ENCODE peak calls at places on chromosome 15, in nine cellular contexts. I is heart left ventricle; O is ovary; B is psoas muscle; V is CD8-positive, alpha-beta memory T cell; P is esophagus squamous epithelium; U is tibial artery; J is GM23338; F is uterus. R is an unnamed sample.

GRCh38 chr15:45645026-45645980 is 10.5 kb downstream of the SQOR start:
- DNase-seq in I (no peak), O (no peak), U (no peak), F (no peak), J (no peak), V (no peak), P (no peak), B (no peak), R (no peak)

GRCh38 chr15:60830479-60830878 is 351.5 kb upstream of the ICE2 start:
- DNase-seq in P (no peak), V (no peak), B (no peak), F (no peak), I (no peak), O (no peak), J (no peak), U (no peak), R (no peak)

GRCh38 chr15:39459538-39459937 is 121.3 kb upstream of the THBS1 start:
- DNase-seq in B (no peak), V (no peak), P (no peak), O (no peak), F (no peak), U (no peak), I (no peak), J (no peak), R (no peak)

GRCh38 chr15:83871808-83872559 is 218.1 kb downstream of the ADAMTSL3 start:
- DNase-seq in J (no peak), B (no peak), F (no peak), V (no peak), I (no peak), P (no peak), U (no peak), O (no peak), R (no peak)

GRCh38 chr15:60744826-60745225 is 265.9 kb upstream of the ICE2 start:
- DNase-seq in U (peak; percentile 60), V (no peak), I (peak; percentile 76), P (no peak), B (peak; percentile 72), F (no peak), J (no peak), O (peak; percentile 43), R (no peak)

GRCh38 chr15:51600114-51600513 is 22.5 kb downstream of the DMXL2 start:
- DNase-seq in P (no peak), O (no peak), F (no peak), V (no peak), U (no peak), I (no peak), J (no peak), B (no peak), R (no peak)

GRCh38 chr15:63156086-63156707 is 1.1 kb downstream of the RPS27L start:
- DNase-seq in B (no peak), J (no peak), F (no peak), V (no peak), P (no peak), I (no peak), U (no peak), O (no peak), R (no peak)

GRCh38 chr15:31359722-31360111 is 33.1 kb downstream of the KLF13 start:
- DNase-seq in P (no peak), V (no peak), I (peak; percentile 15), O (no peak), B (no peak), U (no peak), J (no peak), F (no peak), R (no peak)

GRCh38 chr15:74525328-74525727 is 15.7 kb upstream of the ARID3B start:
- DNase-seq in F (no peak), P (no peak), V (no peak), J (no peak), B (no peak), I (no peak), O (no peak), U (no peak), R (no peak)

GRCh38 chr15:91562698-91563097 is 290.8 kb upstream of the SLCO3A1 start:
- DNase-seq in U (no peak), O (no peak), V (no peak), I (no peak), B (no peak), F (no peak), J (no peak), P (no peak), R (no peak)

GRCh38 chr15:43771816-43772215 is 5.0 kb downstream of the ELL3 start:
- DNase-seq in J (no peak), V (no peak), F (no peak), P (no peak), U (peak; percentile 47), I (no peak), B (no peak), O (no peak), R (no peak)

GRCh38 chr15:38860253-38860652 is 295.6 kb upstream of the RASGRP1 start:
- DNase-seq in V (no peak), O (no peak), B (no peak), I (no peak), U (no peak), P (no peak), F (no peak), J (peak; percentile 2), R (no peak)

GRCh38 chr15:74174216-74174965 is 881 bp downstream of the ISLR start:
- DNase-seq in U (peak; percentile 57), V (no peak), B (peak; percentile 46), J (no peak), I (peak; percentile 73), P (no peak), F (peak; percentile 75), O (peak; percentile 81), R (no peak)

GRCh38 chr15:92623435-92623834 is 32.1 kb downstream of the FAM174B start:
- DNase-seq in P (no peak), I (no peak), V (no peak), B (peak; percentile 87), U (peak; percentile 17), O (no peak), J (no peak), F (no peak), R (no peak)

GRCh38 chr15:45618813-45619212 is 16.0 kb upstream of the SQOR start:
- DNase-seq in F (no peak), U (no peak), V (no peak), I (no peak), B (no peak), O (no peak), P (no peak), J (no peak), R (no peak)

GRCh38 chr15:69315402-69316110 is 16.8 kb downstream of the PAQR5 start:
- DNase-seq in F (no peak), U (no peak), O (no peak), V (no peak), P (no peak), B (no peak), I (no peak), J (no peak), R (no peak)

GRCh38 chr15:57114070-57114469 is 195.6 kb downstream of the TCF12 start:
- DNase-seq in I (no peak), O (no peak), J (no peak), B (no peak), U (no peak), P (no peak), F (no peak), V (no peak), R (no peak)

GRCh38 chr15:31977812-31978662 is 52.3 kb upstream of the CHRNA7 start:
- DNase-seq in V (peak; percentile 23), P (no peak), F (peak; percentile 20), I (peak; percentile 50), U (no peak), J (peak; percentile 87), B (peak; percentile 70), O (peak; percentile 70), R (peak; percentile 44)

GRCh38 chr15:49521802-49522201 is 98.8 kb downstream of the FGF7 start:
- DNase-seq in B (no peak), O (no peak), J (peak; percentile 13), P (no peak), F (no peak), I (no peak), V (no peak), U (no peak), R (no peak)

GRCh38 chr15:66906660-66907059 is 158.7 kb upstream of the SMAD3 start:
- DNase-seq in U (no peak), V (no peak), F (no peak), P (no peak), O (no peak), J (no peak), B (no peak), I (no peak), R (no peak)

GRCh38 chr15:66909381-66909890 is 156.0 kb upstream of the SMAD3 start:
- DNase-seq in F (no peak), B (no peak), I (no peak), V (no peak), U (no peak), J (no peak), P (no peak), O (no peak), R (no peak)

GRCh38 chr15:66908503-66909095 is 156.8 kb upstream of the SMAD3 start:
- DNase-seq in U (no peak), V (no peak), I (no peak), F (no peak), P (no peak), J (no peak), O (no peak), B (no peak), R (no peak)

GRCh38 chr15:66905954-66906353 is 159.4 kb upstream of the SMAD3 start:
- DNase-seq in O (no peak), U (no peak), F (no peak), B (no peak), V (no peak), P (no peak), J (peak; percentile 57), I (no peak), R (no peak)

GRCh38 chr15:66907826-66908502 is 157.4 kb upstream of the SMAD3 start:
- DNase-seq in J (no peak), U (peak; percentile 73), V (no peak), B (peak; percentile 64), F (no peak), O (no peak), I (peak; percentile 82), P (no peak), R (no peak)
- H3K27ac ChIP-seq in J (no peak overlapping the region), U (peak overlapping the region; percentile 78), V (no peak overlapping the region), B (no peak overlapping the region), F (no peak overlapping the region), O (no peak overlapping the region), I (no peak overlapping the region), P (no peak overlapping the region), R (no peak overlapping the region)

GRCh38 chr15:35724626-35725025 is 178.7 kb upstream of the DPH6 start:
- DNase-seq in F (no peak), P (no peak), I (no peak), U (no peak), B (no peak), O (no peak), V (no peak), J (no peak), R (no peak)
- H3K36me3 ChIP-seq in F (no peaks in the 10 kb centered on the region), P (no peaks in the 10 kb centered on the region), I (no peaks in the 10 kb centered on the region), U (no peaks in the 10 kb centered on the region), B (no peaks in the 10 kb centered on the region), O (no peaks in the 10 kb centered on the region), V (no peaks in the 10 kb centered on the region), J (no peaks in the 10 kb centered on the region), R (no peaks in the 10 kb centered on the region)

GRCh38 chr15:80953001-80953952 is 36.3 kb downstream of the MESD start:
- DNase-seq in J (no peak), I (no peak), P (no peak), B (no peak), O (no peak), U (no peak), F (no peak), V (no peak), R (no peak)
- H3K27ac ChIP-seq in J (no peak overlapping the region), I (no peak overlapping the region), P (no peak overlapping the region), B (no peak overlapping the region), O (no peak overlapping the region), U (no peak overlapping the region), F (no peak overlapping the region), V (no peak overlapping the region), R (no peak overlapping the region)

GRCh38 chr15:89184886-89185526 is 36.4 kb downstream of the RLBP1 start:
- DNase-seq in P (no peak), J (no peak), V (no peak), I (no peak), U (no peak), B (no peak), O (no peak), F (no peak), R (no peak)
- H3K36me3 ChIP-seq in P (peaks cover 11% of the 10 kb centered on the region), J (no peaks in the 10 kb centered on the region), V (peaks cover 23% of the 10 kb centered on the region), I (peaks cover 61% of the 10 kb centered on the region), U (peaks cover 74% of the 10 kb centered on the region), B (peaks cover 12% of the 10 kb centered on the region), O (no peaks in the 10 kb centered on the region), F (no peaks in the 10 kb centered on the region), R (peaks cover 16% of the 10 kb centered on the region)